ENCODE peak calls at places on chromosomes 7 and 10, in seven cellular contexts. S is ELR, J is osteoblast, C is ovary, E is transverse colon, N is breast epithelium, B is left ventricle myocardium superior. A is an unnamed sample.

GRCh38 chr10:78774999-78775711 is 293.6 kb upstream of the ZMIZ1 start:
- DNase-seq in S (no peak), J (no peak), C (peak), E (no peak), N (peak), B (no peak), A (peak)

GRCh38 chr7:131369354-131369753 is 41.7 kb downstream of the MKLN1 start:
- DNase-seq in S (peak), J (peak), C (no peak), E (no peak), N (no peak), B (no peak), A (no peak)

GRCh38 chr10:74502963-74503608 is 323.3 kb upstream of the KAT6B start:
- DNase-seq in S (peak), J (peak), C (no peak), E (no peak), N (no peak), B (no peak), A (no peak)

GRCh38 chr7:148669907-148670306 is 28.8 kb upstream of the CUL1 start:
- DNase-seq in S (peak), J (no peak), C (no peak), E (no peak), N (no peak), B (no peak), A (no peak)

GRCh38 chr7:92955081-92955480 is 118.7 kb upstream of the CDK6 start:
- DNase-seq in S (peak), J (no peak), C (no peak), E (no peak), N (no peak), B (no peak), A (no peak)

GRCh38 chr7:139774376-139774775 is 3.4 kb downstream of the HIPK2 start:
- DNase-seq in S (peak), J (peak), C (no peak), E (no peak), N (no peak), B (no peak), A (peak)

GRCh38 chr10:96365571-96365970 is 6.8 kb upstream of the OPALIN start:
- DNase-seq in S (no peak), J (no peak), C (no peak), E (no peak), N (no peak), B (no peak), A (no peak)

GRCh38 chr10:36302086-36302485 is 660.0 kb upstream of the FZD8 start:
- DNase-seq in S (no peak), J (no peak), C (no peak), E (no peak), N (no peak), B (no peak), A (no peak)

GRCh38 chr7:111789880-111790279 is 227.6 kb upstream of the IMMP2L start:
- DNase-seq in S (no peak), J (no peak), C (no peak), E (no peak), N (no peak), B (no peak), A (no peak)

GRCh38 chr10:112435013-112435619 is 11.6 kb downstream of the ZDHHC6 start:
- DNase-seq in S (peak), J (no peak), C (no peak), E (no peak), N (no peak), B (no peak), A (peak)

GRCh38 chr7:66464059-66464458 is 164.6 kb upstream of the KCTD7 start:
- DNase-seq in S (no peak), J (no peak), C (no peak), E (no peak), N (no peak), B (no peak), A (no peak)

GRCh38 chr10:3805791-3806381 is 20.9 kb upstream of the KLF6 start:
- DNase-seq in S (peak), J (no peak), C (no peak), E (peak), N (no peak), B (no peak), A (peak)

GRCh38 chr7:107269815-107270214 is 101.0 kb downstream of the HBP1 start:
- DNase-seq in S (no peak), J (no peak), C (no peak), E (no peak), N (no peak), B (no peak), A (no peak)

GRCh38 chr10:103894454-103894853 is 23.5 kb downstream of the STN1 start:
- DNase-seq in S (peak), J (no peak), C (no peak), E (no peak), N (no peak), B (no peak), A (no peak)

GRCh38 chr7:44235582-44236332 is 35.0 kb downstream of the YKT6 start:
- DNase-seq in S (peak), J (no peak), C (no peak), E (no peak), N (no peak), B (no peak), A (no peak)

GRCh38 chr7:75836798-75837197 is 23.2 kb upstream of the CCL24 start:
- DNase-seq in S (no peak), J (no peak), C (no peak), E (no peak), N (no peak), B (no peak), A (no peak)

GRCh38 chr10:24553051-24553612 is 170.6 kb downstream of the ARHGAP21 start:
- DNase-seq in S (no peak), J (no peak), C (no peak), E (no peak), N (no peak), B (no peak), A (no peak)

GRCh38 chr7:132191418-132191817 is 384.9 kb downstream of the PLXNA4 start:
- DNase-seq in S (no peak), J (no peak), C (no peak), E (no peak), N (no peak), B (no peak), A (peak)

GRCh38 chr10:7445474-7446135 is 34.8 kb upstream of the SFMBT2 start:
- DNase-seq in S (no peak), J (no peak), C (no peak), E (no peak), N (no peak), B (no peak), A (no peak)

GRCh38 chr10:119205926-119206602 is 1.3 kb upstream of the GRK5 start:
- DNase-seq in S (peak), J (peak), C (no peak), E (peak), N (peak), B (peak), A (no peak)

GRCh38 chr10:89981891-89982290 is 280.5 kb downstream of the KIF20B start:
- DNase-seq in S (no peak), J (no peak), C (no peak), E (no peak), N (no peak), B (no peak), A (no peak)

GRCh38 chr10:127349737-127350136 is 153.3 kb upstream of the INSYN2A start:
- DNase-seq in S (no peak), J (no peak), C (no peak), E (no peak), N (no peak), B (no peak), A (no peak)

A was measured in PC-9.